ENCODE peak calls at places on chromosomes 6 and 20, in four cellular contexts. One of them, this sample, is unnamed.

GRCh38 chr6:4727671-4728435 is 48.4 kb upstream of the CDYL start:
- DNase-seq in HepG2: peak
- DNase-seq in K562: peak
- DNase-seq in GM12878: no peak
- DNase-seq in this sample: no peak

GRCh38 chr20:11989018-11989771 is 71.5 kb downstream of the BTBD3 start:
- DNase-seq in HepG2: no peak
- DNase-seq in K562: no peak
- DNase-seq in GM12878: no peak
- DNase-seq in this sample: no peak

GRCh38 chr20:8373579-8373978 is 241.5 kb downstream of the PLCB1 start:
- DNase-seq in HepG2: no peak
- DNase-seq in K562: no peak
- DNase-seq in GM12878: no peak
- DNase-seq in this sample: no peak

GRCh38 chr6:105691971-105692370 is 289.1 kb upstream of the PREP start:
- DNase-seq in HepG2: no peak
- DNase-seq in K562: no peak
- DNase-seq in GM12878: no peak
- DNase-seq in this sample: no peak

GRCh38 chr6:125717120-125717731 is 32.2 kb upstream of the HEY2 start:
- DNase-seq in HepG2: no peak
- DNase-seq in K562: no peak
- DNase-seq in GM12878: peak
- DNase-seq in this sample: no peak

GRCh38 chr6:36720251-36721141 is 22.9 kb downstream of the RAB44 start:
- DNase-seq in HepG2: no peak
- DNase-seq in K562: no peak
- DNase-seq in GM12878: no peak
- DNase-seq in this sample: no peak

GRCh38 chr6:7143161-7143974 is 35.6 kb downstream of the RREB1 start:
- DNase-seq in HepG2: peak
- DNase-seq in K562: peak
- DNase-seq in GM12878: no peak
- DNase-seq in this sample: no peak

GRCh38 chr20:34559311-34560140 is 1.0 kb downstream of the MAP1LC3A start:
- DNase-seq in HepG2: no peak
- DNase-seq in K562: no peak
- DNase-seq in GM12878: no peak
- DNase-seq in this sample: peak

GRCh38 chr20:16352751-16353150 is 220.5 kb downstream of the KIF16B start:
- DNase-seq in HepG2: no peak
- DNase-seq in K562: no peak
- DNase-seq in GM12878: no peak
- DNase-seq in this sample: no peak

GRCh38 chr20:30168025-30168799 is 1089.3 kb upstream of the DEFB115 start:
- DNase-seq in HepG2: no peak
- DNase-seq in K562: no peak
- DNase-seq in GM12878: no peak
- DNase-seq in this sample: no peak

GRCh38 chr6:71602385-71602949 is 283.9 kb upstream of the RIMS1 start:
- DNase-seq in HepG2: no peak
- DNase-seq in K562: no peak
- DNase-seq in GM12878: no peak
- DNase-seq in this sample: no peak
- TF ChIP-seq CBFB in HepG2: no peak
- TF ChIP-seq CBFB in K562: no peak
- TF ChIP-seq CBFB in GM12878: no peak
- TF ChIP-seq CBFB in this sample: no peak

DNA sequence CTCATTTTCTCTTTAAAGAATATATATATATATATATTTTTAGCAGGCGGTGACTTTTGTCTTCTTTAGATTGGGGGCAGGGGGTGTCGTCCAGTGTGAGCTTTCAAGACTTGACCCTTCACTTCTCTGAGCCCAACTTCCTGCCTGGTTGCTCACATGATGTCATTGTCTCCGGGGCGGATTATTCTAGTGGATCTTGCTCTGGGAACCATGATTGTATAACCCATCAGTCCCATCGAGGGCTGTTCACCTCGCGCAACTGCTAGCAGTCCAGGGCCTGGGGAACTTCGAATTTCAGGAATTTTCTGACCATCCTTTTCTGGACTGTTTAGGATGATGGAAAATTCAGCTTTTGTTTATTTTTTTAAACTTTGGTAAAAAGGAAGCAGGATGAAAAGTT is 1.0 kb downstream of the IGF2R start:
- DNase-seq in HepG2: peak
- DNase-seq in K562: peak
- DNase-seq in GM12878: no peak
- DNase-seq in this sample: peak
- TF ChIP-seq CREM in HepG2: no peak
- TF ChIP-seq CREM in K562: peak
- TF ChIP-seq CREM in GM12878: no peak
- TF ChIP-seq CREM in this sample: no peak

GRCh38 chr20:25220810-25221591 is 25.5 kb downstream of the ENTPD6 start:
- DNase-seq in HepG2: no peak
- DNase-seq in K562: no peak
- DNase-seq in GM12878: no peak
- DNase-seq in this sample: no peak

GRCh38 chr20:25220021-25220730 is 24.7 kb downstream of the ENTPD6 start:
- DNase-seq in HepG2: no peak
- DNase-seq in K562: no peak
- DNase-seq in GM12878: no peak
- DNase-seq in this sample: peak

GRCh38 chr20:25222461-25223178 is 25.3 kb upstream of the PYGB start:
- DNase-seq in HepG2: no peak
- DNase-seq in K562: peak
- DNase-seq in GM12878: no peak
- DNase-seq in this sample: no peak

GRCh38 chr20:25223179-25223661 is 24.7 kb upstream of the PYGB start:
- DNase-seq in HepG2: peak
- DNase-seq in K562: peak
- DNase-seq in GM12878: no peak
- DNase-seq in this sample: no peak

DNA sequence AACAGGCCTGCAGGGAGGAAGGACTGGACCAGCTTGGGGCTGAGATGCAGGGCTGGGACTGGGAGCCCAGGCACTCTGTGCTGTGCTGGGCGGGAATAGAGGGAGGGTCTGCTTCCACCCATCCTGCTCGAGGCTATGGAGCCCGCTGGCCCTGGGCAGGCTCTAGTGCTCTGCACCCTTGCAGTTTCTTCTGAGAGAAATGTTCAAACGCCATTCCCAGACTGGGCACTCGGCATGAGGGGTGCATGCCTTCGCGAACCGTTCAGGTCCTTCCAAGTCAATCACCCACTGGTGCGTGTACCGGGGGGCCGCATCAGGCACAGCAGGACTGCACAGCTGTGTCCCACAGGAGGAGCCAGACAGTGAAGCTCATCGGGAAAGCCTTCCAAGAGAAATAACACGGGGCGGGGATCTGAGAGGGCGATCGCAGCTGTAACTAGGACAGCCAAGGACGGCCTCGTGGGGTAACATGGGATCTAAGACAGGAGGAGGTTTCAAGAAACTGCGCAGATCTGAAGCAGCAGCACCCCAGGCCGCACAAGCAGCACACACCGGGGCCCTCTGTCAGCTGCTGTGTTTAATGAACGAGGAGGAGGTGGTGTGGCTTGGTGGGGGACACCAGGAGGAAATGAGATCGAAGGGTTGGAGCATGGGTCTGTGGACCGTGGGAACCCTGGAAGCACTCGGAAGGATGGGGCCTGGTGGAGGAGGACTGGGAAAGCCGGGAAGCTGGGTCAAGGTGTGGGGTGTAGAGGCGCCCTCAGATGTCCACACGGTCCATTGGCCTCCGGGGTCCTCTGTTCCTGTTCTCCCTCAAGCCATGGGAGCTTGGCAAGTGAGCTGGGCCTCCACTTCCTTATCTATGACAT is 26.1 kb upstream of the PYGB start:
- DNase-seq in HepG2: no peak
- DNase-seq in K562: no peak
- DNase-seq in GM12878: no peak
- DNase-seq in this sample: no peak
- TF ChIP-seq CBFB in HepG2: no peak
- TF ChIP-seq CBFB in K562: no peak
- TF ChIP-seq CBFB in GM12878: no peak
- TF ChIP-seq CBFB in this sample: no peak

GRCh38 chr6:32815115-32815514 is 1.7 kb downstream of the HLA-DOB start:
- DNase-seq in HepG2: no peak
- DNase-seq in K562: no peak
- DNase-seq in GM12878: no peak
- DNase-seq in this sample: no peak

GRCh38 chr6:32815996-32816395 is 806 bp downstream of the HLA-DOB start:
- DNase-seq in HepG2: no peak
- DNase-seq in K562: no peak
- DNase-seq in GM12878: peak
- DNase-seq in this sample: no peak

GRCh38 chr6:32814145-32814544 is 2.7 kb downstream of the HLA-DOB start:
- DNase-seq in HepG2: no peak
- DNase-seq in K562: no peak
- DNase-seq in GM12878: no peak
- DNase-seq in this sample: no peak

GRCh38 chr6:32818867-32819266 is 2.1 kb upstream of the HLA-DOB start:
- DNase-seq in HepG2: no peak
- DNase-seq in K562: no peak
- DNase-seq in GM12878: no peak
- DNase-seq in this sample: no peak

DNA sequence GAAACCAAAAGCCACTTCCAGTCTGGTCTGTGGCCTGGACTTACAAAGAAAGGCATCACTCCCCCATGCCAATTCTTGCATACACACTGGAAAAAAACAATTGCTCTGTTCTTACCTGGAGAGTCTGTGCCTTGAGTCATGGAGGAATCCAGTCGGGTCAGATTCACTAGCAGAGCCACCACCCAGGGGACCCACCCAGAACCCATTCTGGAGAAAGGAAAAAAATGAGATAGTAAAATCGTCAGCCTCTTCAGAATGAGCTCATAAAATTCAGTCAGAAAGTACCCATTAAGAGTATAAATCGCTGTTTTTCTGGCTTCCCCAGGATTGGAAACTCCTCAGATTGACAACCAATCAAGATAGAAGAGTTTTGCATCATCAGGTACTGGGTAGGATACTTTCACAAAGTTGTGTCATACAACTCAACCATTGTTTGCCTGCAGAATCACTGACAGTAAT is at the start of gene HLA-DOB:
- DNase-seq in HepG2: no peak
- DNase-seq in K562: no peak
- DNase-seq in GM12878: no peak
- DNase-seq in this sample: no peak
- TF ChIP-seq CREM in HepG2: no peak
- TF ChIP-seq CREM in K562: peak
- TF ChIP-seq CREM in GM12878: peak
- TF ChIP-seq CREM in this sample: no peak

GRCh38 chr20:63178889-63179751 is 36.8 kb downstream of the YTHDF1 start:
- DNase-seq in HepG2: no peak
- DNase-seq in K562: peak
- DNase-seq in GM12878: no peak
- DNase-seq in this sample: peak
- TF ChIP-seq CBFB in HepG2: no peak
- TF ChIP-seq CBFB in K562: no peak
- TF ChIP-seq CBFB in GM12878: no peak
- TF ChIP-seq CBFB in this sample: no peak

GRCh38 chr20:62118113-62119043 is 3.9 kb upstream of the LSM14B start:
- DNase-seq in HepG2: no peak
- DNase-seq in K562: no peak
- DNase-seq in GM12878: no peak
- DNase-seq in this sample: no peak
- TF ChIP-seq CREM in HepG2: no peak
- TF ChIP-seq CREM in K562: no peak
- TF ChIP-seq CREM in GM12878: no peak
- TF ChIP-seq CREM in this sample: no peak

DNA sequence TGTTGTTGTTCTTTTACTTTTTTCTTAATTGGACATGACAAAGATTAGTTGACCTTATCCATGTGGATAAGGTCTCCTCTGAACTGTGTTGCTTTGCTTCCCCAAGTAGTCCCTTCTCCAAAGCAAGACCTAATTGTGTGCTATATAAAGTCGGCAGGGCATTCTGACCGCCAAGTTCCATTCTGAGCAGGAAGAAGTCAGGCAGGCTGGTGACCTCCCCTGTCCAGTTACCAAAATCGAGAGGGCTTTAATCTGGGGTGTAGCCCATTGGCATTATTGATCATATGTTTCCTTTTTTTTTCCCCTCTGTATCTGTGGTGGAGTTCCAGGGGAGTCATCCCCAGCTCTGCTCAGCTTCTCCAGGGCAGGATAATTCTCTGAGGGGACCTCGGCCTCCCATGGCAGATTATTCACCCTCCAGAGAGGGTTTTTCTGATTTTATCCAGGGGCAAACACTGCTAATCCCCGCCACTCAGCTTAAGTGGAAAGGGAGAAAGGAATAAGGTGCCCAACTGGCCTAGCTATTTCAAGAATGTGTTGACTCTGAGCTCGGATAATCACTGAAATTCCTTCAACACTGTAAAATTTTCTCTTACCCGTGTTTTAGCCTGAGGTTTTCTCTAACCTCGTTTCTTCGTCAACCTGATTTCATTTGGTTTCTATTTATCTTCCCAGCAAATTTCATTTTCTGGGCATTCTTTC is 71.8 kb upstream of the L3MBTL3 start:
- DNase-seq in HepG2: no peak
- DNase-seq in K562: no peak
- DNase-seq in GM12878: no peak
- DNase-seq in this sample: no peak
- TF ChIP-seq CBFB in HepG2: no peak
- TF ChIP-seq CBFB in K562: no peak
- TF ChIP-seq CBFB in GM12878: no peak
- TF ChIP-seq CBFB in this sample: no peak